ENCODE peak calls at places on chromosomes 13 and 19, in ten cellular contexts. H, V, N, D, Y, J, Q, E, I and R are unnamed samples.

GRCh38 chr13:103386341-103386740 is 320.1 kb upstream of the SLC10A2 start:
- DNase-seq in Q (no peak), H (no peak), Y (no peak), J (no peak), I (no peak), N (no peak), V (peak; percentile 67), D (peak; percentile 88), E (no peak), R (peak; percentile 72)

GRCh38 chr13:75533866-75534265 is 3.8 kb downstream of the COMMD6 start:
- DNase-seq in I (no peak), N (no peak), Q (no peak), Y (no peak), H (no peak), D (peak; percentile 7), V (no peak), E (no peak), J (no peak), R (no peak)

GRCh38 chr13:55577082-55577846 is 1563.5 kb upstream of the PRR20A start:
- DNase-seq in N (no peak), Q (no peak), V (no peak), H (peak; percentile 3), J (no peak), E (no peak), Y (no peak), D (no peak), I (no peak), R (no peak)

GRCh38 chr19:17121736-17122293 is 46.2 kb downstream of the MYO9B start:
- DNase-seq in Y (no peak), Q (no peak), H (no peak), N (no peak), E (no peak), I (no peak), J (no peak), V (no peak), D (peak; percentile 45), R (no peak)

GRCh38 chr13:46728777-46729176 is 68.2 kb downstream of the ESD start:
- DNase-seq in H (peak; percentile 29), D (no peak), Q (no peak), E (no peak), Y (no peak), I (no peak), V (no peak), J (no peak), N (no peak), R (no peak)

GRCh38 chr13:36975172-36975571 is 24.0 kb downstream of the ALG5 start:
- DNase-seq in I (no peak), D (no peak), J (no peak), Q (no peak), Y (no peak), H (no peak), E (no peak), N (no peak), V (no peak), R (no peak)

GRCh38 chr19:39705578-39706188 is 1.4 kb downstream of the LGALS14 start:
- DNase-seq in Q (no peak), V (no peak), N (no peak), E (no peak), D (no peak), I (no peak), J (no peak), H (no peak), Y (no peak), R (no peak)

GRCh38 chr19:47432499-47432898 is 13.2 kb upstream of the MEIS3 start:
- DNase-seq in E (no peak), D (no peak), Y (no peak), H (no peak), J (no peak), I (no peak), N (no peak), Q (no peak), V (no peak), R (no peak)

GRCh38 chr13:26585136-26585535 is 27.7 kb downstream of the WASF3 start:
- DNase-seq in I (no peak), E (no peak), V (no peak), H (no peak), Y (no peak), Q (no peak), N (no peak), J (no peak), D (no peak), R (no peak)

GRCh38 chr13:109274188-109274821 is 512.1 kb downstream of the IRS2 start:
- DNase-seq in D (peak; percentile 88), Q (peak; percentile 59), V (peak; percentile 34), H (peak; percentile 89), J (no peak), I (no peak), E (no peak), N (no peak), Y (peak; percentile 65), R (no peak)

GRCh38 chr19:2207991-2208860 is 27.9 kb downstream of the PLEKHJ1 start:
- DNase-seq in I (no peak), J (peak; percentile 76), H (peak; percentile 83), E (no peak), D (peak; percentile 78), N (peak; percentile 75), V (peak; percentile 48), Y (no peak), Q (no peak), R (peak; percentile 4)
- TF ChIP-seq CTCF in I (no peak), J (no peak), H (peak; percentile 33), E (peak; percentile 21), D (peak; percentile 54), N (peak; percentile 46), V (no peak), Y (no peak), Q (no peak), R (peak; percentile 4)

GRCh38 chr19:15108145-15108844 is 1.1 kb downstream of the SYDE1 start:
- DNase-seq in H (peak; percentile 36), Y (no peak), Q (no peak), J (peak; percentile 49), I (no peak), N (no peak), V (no peak), E (no peak), D (no peak), R (no peak)

GRCh38 chr19:15109768-15110417 is 2.7 kb downstream of the SYDE1 start:
- DNase-seq in V (no peak), Q (no peak), I (no peak), H (no peak), D (no peak), Y (no peak), N (no peak), E (no peak), J (no peak), R (no peak)

GRCh38 chr19:15107056-15108010 is at the start of gene SYDE1:
- DNase-seq in H (peak; percentile 89), E (no peak), D (no peak), N (peak; percentile 56), V (peak; percentile 43), I (no peak), Y (peak; percentile 56), J (peak; percentile 73), Q (no peak), R (no peak)

GRCh38 chr19:15110418-15110815 is 3.2 kb downstream of the SYDE1 start:
- DNase-seq in Q (no peak), I (no peak), N (no peak), J (no peak), E (no peak), Y (no peak), H (no peak), D (no peak), V (no peak), R (no peak)

DNA sequence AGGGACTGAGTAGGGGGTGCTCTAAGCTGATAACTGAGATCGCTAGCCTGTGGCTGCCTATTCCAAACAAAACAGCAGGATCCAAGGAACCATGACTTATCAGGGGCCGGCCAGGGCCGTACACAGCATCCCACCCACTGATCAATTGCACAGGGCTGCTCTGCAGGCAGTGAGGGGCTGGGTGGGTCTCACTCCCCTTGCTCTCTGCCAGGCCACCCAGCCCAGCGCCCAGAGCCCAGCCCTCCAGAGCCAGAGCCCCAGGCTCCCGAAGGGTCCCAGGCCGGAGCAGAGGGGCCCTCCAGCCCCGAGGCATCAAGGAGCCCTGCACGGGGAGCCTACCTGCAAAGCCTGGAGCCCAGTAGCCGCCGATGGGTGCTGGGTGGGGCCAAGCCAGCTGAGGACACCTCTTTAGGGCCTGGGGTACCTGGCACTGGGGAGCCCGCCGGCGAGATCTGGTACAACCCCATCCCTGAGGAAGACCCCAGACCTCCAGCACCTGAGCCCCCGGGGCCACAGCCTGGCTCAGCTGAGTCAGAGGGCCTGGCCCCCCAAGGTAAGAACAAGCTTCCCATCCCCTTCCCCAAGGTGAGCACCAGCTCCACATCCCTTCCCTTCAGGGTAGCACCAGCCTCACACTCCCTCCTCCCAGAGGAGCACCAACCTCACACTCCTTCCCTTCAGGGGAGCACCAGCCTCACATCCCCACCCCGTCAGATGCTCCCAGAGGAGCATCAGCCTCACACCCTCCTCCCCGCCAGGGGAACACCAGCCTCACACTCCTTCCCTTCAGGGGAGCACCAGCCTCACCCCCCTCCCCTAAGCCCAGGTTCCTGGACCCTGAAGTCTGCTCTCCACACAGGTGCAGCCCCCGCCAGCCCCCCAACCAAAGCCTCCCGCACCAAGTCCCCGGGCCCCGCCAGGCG is 1.9 kb downstream of the SYDE1 start:
- DNase-seq in I (no peak), D (no peak), J (no peak), V (no peak), Q (no peak), H (no peak), Y (no peak), N (no peak), E (no peak), R (no peak)
- H3K4me3 ChIP-seq in I (no peak overlapping the region), D (peak overlapping the region; percentile 76), J (peak overlapping the region; percentile 67), V (no peak overlapping the region), Q (no peak overlapping the region), H (peak overlapping the region; percentile 94), Y (no peak overlapping the region), N (peak overlapping the region; percentile 91), E (no peak overlapping the region), R (no peak overlapping the region)

DNA sequence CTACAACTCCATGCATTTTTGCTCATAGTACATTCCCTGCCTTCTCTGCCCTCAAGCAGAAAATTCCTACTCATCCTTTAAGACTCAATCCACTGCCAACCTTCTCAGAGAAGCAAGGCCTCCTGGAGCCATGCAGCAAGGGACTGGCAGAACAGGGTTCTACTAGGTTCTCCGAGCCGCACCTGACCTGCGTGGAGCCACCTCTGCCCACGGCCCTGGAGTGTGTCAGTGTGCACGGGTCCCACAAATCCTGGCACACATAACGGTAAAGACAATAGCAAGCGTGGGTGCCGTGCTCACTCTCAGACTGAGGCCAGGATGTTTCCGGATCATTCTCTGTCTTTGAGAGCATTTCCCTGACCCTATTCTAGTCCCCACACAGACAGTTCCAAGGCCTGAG is 30.0 kb downstream of the SOX1 start:
- DNase-seq in V (no peak), D (no peak), I (no peak), H (no peak), Y (no peak), Q (no peak), N (no peak), J (no peak), E (no peak), R (no peak)
- H3K27me3 ChIP-seq in V (no peaks in the 10 kb centered on the region), D (no peaks in the 10 kb centered on the region), I (no peaks in the 10 kb centered on the region), H (peaks cover 32% of the 10 kb centered on the region), Y (peaks cover 96% of the 10 kb centered on the region), Q (peaks cover 22% of the 10 kb centered on the region), N (peaks cover 98% of the 10 kb centered on the region), J (peaks cover 43% of the 10 kb centered on the region), E (peaks cover 28% of the 10 kb centered on the region), R (peaks cover 3% of the 10 kb centered on the region)

DNA sequence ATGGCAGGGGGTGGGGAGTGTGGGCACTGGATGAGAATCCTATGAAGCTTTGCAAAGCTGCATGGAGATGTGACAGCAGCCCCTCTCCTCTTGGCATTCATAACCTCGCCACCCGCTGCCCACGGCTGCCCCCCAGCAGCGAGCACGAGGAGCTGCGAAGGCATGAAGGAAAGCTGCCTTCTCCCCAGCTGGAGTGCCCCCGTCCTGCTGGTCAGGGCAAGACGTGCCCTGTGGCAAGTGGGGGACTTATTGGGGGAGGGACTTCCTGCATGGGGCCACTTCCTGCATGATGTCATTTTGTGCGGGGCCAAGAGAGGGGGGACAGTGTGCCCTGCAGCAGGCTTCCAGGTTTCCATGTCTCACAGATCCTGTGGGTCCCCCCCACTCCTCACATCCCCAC is 85.9 kb downstream of the TSHZ3 start:
- DNase-seq in V (no peak), E (no peak), H (no peak), N (no peak), Y (no peak), Q (no peak), I (no peak), J (no peak), D (no peak), R (no peak)
- TF ChIP-seq CTCF in V (no peak), E (no peak), H (no peak), N (no peak), Y (no peak), Q (no peak), I (no peak), J (no peak), D (no peak), R (no peak)